ENCODE peak calls at places on chromosome 22, in ten cellular contexts. O is tibial artery; F is stomach; E is heart right ventricle; L is heart left ventricle; G is CD8-positive, alpha-beta T cell; R is OCI-LY7; J is body of pancreas; B is PC-3; M is left ventricle myocardium inferior. A is an unnamed sample. For H3K36me3 and H3K4me1, the result is how much of the 10 kb centered on the place peaks cover.

GRCh38 chr22:20403779-20404140 is 9.8 kb downstream of the ZNF74 start:
- DNase-seq in O (peak), F (no peak), E (no peak), L (no peak), G (no peak), R (no peak), J (no peak), B (no peak), M (no peak), A (no peak)

GRCh38 chr22:27370281-27370680 is 431.3 kb downstream of the MN1 start:
- DNase-seq in O (no peak), F (no peak), E (no peak), L (no peak), G (no peak), R (peak), J (no peak), B (no peak), M (no peak), A (no peak)

GRCh38 chr22:30015229-30015797 is 65.0 kb upstream of the HORMAD2 start:
- DNase-seq in O (no peak), F (no peak), E (no peak), L (no peak), G (no peak), R (no peak), J (no peak), B (peak), M (no peak), A (no peak)

GRCh38 chr22:36352775-36353507 is 34.8 kb downstream of the MYH9 start:
- DNase-seq in O (peak), F (peak), E (peak), L (peak), G (no peak), R (no peak), J (peak), B (no peak), M (peak), A (peak)

GRCh38 chr22:35894937-35895708 is 133.5 kb downstream of the RBFOX2 start:
- DNase-seq in O (peak), F (no peak), E (no peak), L (peak), G (no peak), R (peak), J (no peak), B (peak), M (no peak), A (peak)

GRCh38 chr22:40732996-40733292 is 53.7 kb downstream of the MCHR1 start:
- DNase-seq in O (no peak), F (no peak), E (no peak), L (no peak), G (no peak), R (no peak), J (no peak), B (no peak), M (no peak), A (no peak)

GRCh38 chr22:31818481-31819392 is 64.9 kb downstream of the DEPDC5 start:
- DNase-seq in O (no peak), F (no peak), E (no peak), L (no peak), G (no peak), R (no peak), J (no peak), B (peak), M (no peak), A (no peak)

GRCh38 chr22:43094085-43094484 is 4.9 kb upstream of the TTLL1 start:
- DNase-seq in O (no peak), F (peak), E (peak), L (peak), G (no peak), R (peak), J (peak), B (peak), M (peak), A (peak)

GRCh38 chr22:40463017-40463631 is 92.7 kb downstream of the SGSM3 start:
- DNase-seq in O (no peak), F (no peak), E (no peak), L (no peak), G (peak), R (peak), J (no peak), B (no peak), M (no peak), A (no peak)

GRCh38 chr22:36587289-36588154 is 58.6 kb upstream of the EIF3D start:
- DNase-seq in O (no peak), F (no peak), E (no peak), L (no peak), G (no peak), R (no peak), J (no peak), B (peak), M (no peak), A (peak)

GRCh38 chr22:20777420-20778177 is 3.7 kb downstream of the SERPIND1 start:
- DNase-seq in O (peak), F (no peak), E (no peak), L (no peak), G (no peak), R (no peak), J (no peak), B (peak), M (no peak), A (peak)

GRCh38 chr22:21819183-21819770 is 48.2 kb downstream of the MAPK1 start:
- DNase-seq in O (no peak), F (no peak), E (no peak), L (no peak), G (no peak), R (no peak), J (no peak), B (no peak), M (no peak), A (no peak)

GRCh38 chr22:19757140-19757984 is 3.2 kb upstream of the TBX1 start:
- DNase-seq in O (no peak), F (no peak), E (no peak), L (no peak), G (no peak), R (peak), J (no peak), B (no peak), M (no peak), A (no peak)

GRCh38 chr22:39234867-39235687 is 9.7 kb downstream of the PDGFB start:
- DNase-seq in O (no peak), F (peak), E (peak), L (peak), G (no peak), R (no peak), J (peak), B (no peak), M (peak), A (peak)

GRCh38 chr22:31489632-31490495 is at the start of gene EIF4ENIF1:
- DNase-seq in O (peak), F (peak), E (peak), L (peak), G (peak), R (peak), J (peak), B (peak), M (peak), A (peak)

GRCh38 chr22:23652286-23652685 is 20.2 kb upstream of the DRICH1 start:
- DNase-seq in O (no peak), F (no peak), E (no peak), L (no peak), G (no peak), R (no peak), J (no peak), B (no peak), M (no peak), A (no peak)

GRCh38 chr22:36194385-36194784 is 7.2 kb downstream of the APOL4 start:
- DNase-seq in O (no peak), F (no peak), E (no peak), L (no peak), G (no peak), R (no peak), J (no peak), B (no peak), M (no peak), A (no peak)

GRCh38 chr22:46355369-46355995 is 20.0 kb downstream of the TRMU start:
- DNase-seq in O (no peak), F (peak), E (peak), L (peak), G (peak), R (peak), J (peak), B (peak), M (peak), A (peak)
- H3K36me3 ChIP-seq in O (half or more), F (half or more), E (under half), L (half or more), G (under half), R (half or more), J (under half), B (under half), M (half or more), A (under half)

DNA sequence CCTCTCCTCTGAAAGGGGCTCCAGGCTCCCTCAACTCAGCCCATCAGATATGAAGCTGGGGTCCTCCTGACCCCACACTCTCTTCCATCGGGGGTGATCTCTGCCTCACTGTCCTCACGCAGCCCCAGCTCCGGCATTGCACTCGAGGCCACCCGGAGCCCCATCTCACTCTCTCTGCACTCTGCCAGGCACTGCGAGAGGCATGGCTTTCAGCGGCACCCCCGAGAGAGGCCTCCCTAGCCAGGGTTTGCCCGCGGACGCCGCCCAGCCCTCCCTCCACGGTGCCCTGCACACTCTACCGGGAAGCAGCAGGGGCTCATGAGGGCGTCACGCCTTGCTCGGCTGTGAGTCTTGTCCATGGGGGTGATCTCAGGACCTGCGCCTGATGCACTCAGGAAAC is 436.2 kb downstream of the BRD1 start:
- DNase-seq in O (no peak), F (no peak), E (no peak), L (no peak), G (no peak), R (no peak), J (no peak), B (no peak), M (no peak), A (peak)
- H3K4me1 ChIP-seq in O (under half), F (under half), E (under half), L (under half), G (under half), R (under half), J (under half), B (under half), M (under half), A (under half)

GRCh38 chr22:44658371-44658953 is 43.5 kb upstream of the PRR5 start:
- DNase-seq in O (no peak), F (no peak), E (peak), L (peak), G (no peak), R (no peak), J (peak), B (no peak), M (peak), A (peak)
- H3K27ac ChIP-seq in O (no peak), F (peak), E (peak), L (peak), G (no peak), R (no peak), J (no peak), B (no peak), M (peak), A (peak)

DNA sequence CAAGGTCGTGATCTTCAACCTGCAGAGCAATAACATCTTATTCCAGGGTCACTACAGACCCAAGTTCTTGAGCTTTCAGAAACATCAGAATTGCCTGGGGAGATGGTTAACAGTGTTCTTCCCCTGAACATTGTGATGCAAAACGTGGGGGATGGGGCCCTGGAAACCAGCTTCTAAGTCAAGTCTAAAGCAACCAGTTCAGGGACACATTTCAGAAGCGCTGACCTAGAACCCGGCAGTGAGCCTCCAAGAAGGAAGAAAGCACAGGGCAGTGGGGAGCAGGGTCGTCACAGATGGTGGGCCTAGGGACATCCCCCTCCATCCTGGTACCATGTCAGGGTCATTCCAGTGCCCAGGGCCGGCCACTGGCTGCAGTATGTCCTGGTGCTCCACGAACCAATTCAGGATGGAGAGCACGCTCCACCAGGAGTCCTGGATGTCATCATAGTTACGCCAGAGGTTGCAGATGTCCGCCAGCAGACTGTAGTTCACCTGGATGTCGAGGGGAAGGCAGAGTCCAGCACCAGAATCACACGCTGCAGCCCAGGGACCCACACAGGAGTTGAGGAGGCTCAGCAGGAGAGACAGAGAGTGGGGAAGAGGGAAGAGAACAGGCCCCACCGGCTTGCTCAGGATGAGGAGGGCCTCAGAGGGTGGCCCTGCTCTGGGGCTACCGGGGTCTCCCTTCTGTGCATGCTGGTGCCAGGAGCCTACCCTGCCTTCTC is 5.0 kb downstream of the NAGA start:
- DNase-seq in O (no peak), F (no peak), E (no peak), L (no peak), G (no peak), R (no peak), J (no peak), B (no peak), M (no peak), A (no peak)
- H3K36me3 ChIP-seq in O (under half), F (half or more), E (under half), L (half or more), G (under half), R (half or more), J (under half), B (under half), M (half or more), A (under half)

GRCh38 chr22:17945156-17945850 is 79.1 kb downstream of the MICAL3 start:
- DNase-seq in O (no peak), F (no peak), E (no peak), L (no peak), G (no peak), R (no peak), J (no peak), B (no peak), M (no peak), A (peak)
- H3K4me1 ChIP-seq in O (under half), F (half or more), E (half or more), L (half or more), G (under half), R (half or more), J (under half), B (under half), M (half or more), A (under half)

A was measured in adrenal gland.